ENCODE peak calls at places on chromosomes 5 and 9, in eight cellular contexts. M is GM13976, B is COR-L47, X is keratinocyte, Z is Calu3, P is spleen, N is stromal cell of bone marrow, K is NCI-H1417. F is an unnamed sample.

GRCh38 chr5:113965225-113965624 is 396.6 kb upstream of the KCNN2 start:
- DNase-seq in B (no peak), P (no peak), M (no peak), X (no peak), N (no peak), K (no peak), Z (no peak), F (no peak)

GRCh38 chr9:69412741-69413150 is 87.7 kb downstream of the ENTREP1 start:
- DNase-seq in N (peak; percentile 21), B (no peak), P (no peak), M (peak; percentile 47), Z (peak; percentile 76), K (no peak), X (no peak), F (peak; percentile 74)

GRCh38 chr5:34552129-34552528 is 104.0 kb upstream of the RAI14 start:
- DNase-seq in Z (no peak), B (no peak), K (no peak), N (no peak), M (no peak), P (no peak), X (no peak), F (no peak)

GRCh38 chr5:143001764-143002351 is 231.7 kb downstream of the ARHGAP26 start:
- DNase-seq in N (no peak), B (no peak), P (peak; percentile 74), M (no peak), Z (no peak), K (no peak), X (no peak), F (no peak)

GRCh38 chr5:169628891-169629290 is 8.2 kb upstream of the DOCK2 start:
- DNase-seq in K (no peak), B (no peak), N (peak; percentile 68), P (no peak), M (no peak), X (no peak), Z (no peak), F (no peak)

GRCh38 chr5:38329132-38329715 is 70.9 kb downstream of the EGFLAM start:
- DNase-seq in M (no peak), Z (peak; percentile 11), K (no peak), N (no peak), X (no peak), B (no peak), P (no peak), F (peak; percentile 50)

GRCh38 chr9:135155396-135155795 is 67.9 kb downstream of the OLFM1 start:
- DNase-seq in X (no peak), P (no peak), Z (no peak), M (no peak), N (no peak), B (no peak), K (no peak), F (no peak)

GRCh38 chr5:177516601-177517568 is at the start of gene DDX41:
- DNase-seq in K (peak; percentile 97), M (peak; percentile 99), P (peak; percentile 98), X (peak; percentile 84), N (peak; percentile 99), Z (peak; percentile 97), B (peak; percentile 97), F (peak; percentile 98)

F was measured in SJCRH30.